ENCODE peak calls at places on chromosomes 11 and 22, in ten cellular contexts. One of them, this sample, is unnamed.

GRCh38 chr11:45896392-45897068 is 10.5 kb downstream of the FREY1 start:
- DNase-seq in transverse colon: no peak
- DNase-seq in pancreas: no peak
- DNase-seq in AG04450: no peak
- DNase-seq in left lung: peak
- DNase-seq in psoas muscle: peak
- DNase-seq in MM.1S: no peak
- DNase-seq in brain microvascular endothelial cell: no peak
- DNase-seq in tibial artery: no peak
- DNase-seq in activated CD8-positive, alpha-beta T cell treated with anti-CD3 and anti-CD28 coated beads for 36 hours: no peak
- DNase-seq in this sample: no peak

GRCh38 chr11:99117603-99118002 is 96.9 kb downstream of the CNTN5 start:
- DNase-seq in activated CD8-positive, alpha-beta T cell treated with anti-CD3 and anti-CD28 coated beads for 36 hours: no peak
- DNase-seq in left lung: no peak
- DNase-seq in MM.1S: no peak
- DNase-seq in AG04450: no peak
- DNase-seq in psoas muscle: no peak
- DNase-seq in tibial artery: no peak
- DNase-seq in pancreas: no peak
- DNase-seq in transverse colon: no peak
- DNase-seq in brain microvascular endothelial cell: no peak
- DNase-seq in this sample: no peak

GRCh38 chr11:130379276-130379675 is 49.1 kb downstream of the ADAMTS8 start:
- DNase-seq in brain microvascular endothelial cell: no peak
- DNase-seq in psoas muscle: no peak
- DNase-seq in tibial artery: no peak
- DNase-seq in MM.1S: no peak
- DNase-seq in pancreas: no peak
- DNase-seq in AG04450: no peak
- DNase-seq in transverse colon: no peak
- DNase-seq in activated CD8-positive, alpha-beta T cell treated with anti-CD3 and anti-CD28 coated beads for 36 hours: no peak
- DNase-seq in left lung: no peak
- DNase-seq in this sample: no peak

GRCh38 chr11:45907911-45908370 is 870 bp upstream of the FREY1 start:
- DNase-seq in brain microvascular endothelial cell: no peak
- DNase-seq in psoas muscle: no peak
- DNase-seq in tibial artery: no peak
- DNase-seq in activated CD8-positive, alpha-beta T cell treated with anti-CD3 and anti-CD28 coated beads for 36 hours: no peak
- DNase-seq in pancreas: peak
- DNase-seq in transverse colon: no peak
- DNase-seq in AG04450: no peak
- DNase-seq in MM.1S: no peak
- DNase-seq in left lung: peak
- DNase-seq in this sample: no peak

GRCh38 chr22:42066133-42066761 is 4.4 kb downstream of the NAGA start:
- DNase-seq in psoas muscle: no peak
- DNase-seq in tibial artery: no peak
- DNase-seq in transverse colon: no peak
- DNase-seq in pancreas: peak
- DNase-seq in MM.1S: no peak
- DNase-seq in brain microvascular endothelial cell: no peak
- DNase-seq in activated CD8-positive, alpha-beta T cell treated with anti-CD3 and anti-CD28 coated beads for 36 hours: no peak
- DNase-seq in left lung: peak
- DNase-seq in AG04450: no peak
- DNase-seq in this sample: no peak

GRCh38 chr22:27107005-27107404 is 449.6 kb downstream of the MIAT start:
- DNase-seq in activated CD8-positive, alpha-beta T cell treated with anti-CD3 and anti-CD28 coated beads for 36 hours: no peak
- DNase-seq in pancreas: no peak
- DNase-seq in MM.1S: no peak
- DNase-seq in AG04450: no peak
- DNase-seq in transverse colon: no peak
- DNase-seq in psoas muscle: no peak
- DNase-seq in brain microvascular endothelial cell: no peak
- DNase-seq in tibial artery: no peak
- DNase-seq in left lung: no peak
- DNase-seq in this sample: no peak

GRCh38 chr11:58060939-58061672 is 30.4 kb downstream of the OR6Q1 start:
- DNase-seq in transverse colon: no peak
- DNase-seq in tibial artery: no peak
- DNase-seq in activated CD8-positive, alpha-beta T cell treated with anti-CD3 and anti-CD28 coated beads for 36 hours: no peak
- DNase-seq in psoas muscle: no peak
- DNase-seq in AG04450: no peak
- DNase-seq in left lung: no peak
- DNase-seq in brain microvascular endothelial cell: no peak
- DNase-seq in MM.1S: no peak
- DNase-seq in pancreas: no peak
- DNase-seq in this sample: no peak

GRCh38 chr22:16783930-16784354 is 41.3 kb downstream of the XKR3 start:
- DNase-seq in pancreas: no peak
- DNase-seq in MM.1S: peak
- DNase-seq in activated CD8-positive, alpha-beta T cell treated with anti-CD3 and anti-CD28 coated beads for 36 hours: no peak
- DNase-seq in tibial artery: no peak
- DNase-seq in brain microvascular endothelial cell: no peak
- DNase-seq in psoas muscle: no peak
- DNase-seq in left lung: no peak
- DNase-seq in transverse colon: no peak
- DNase-seq in AG04450: no peak
- DNase-seq in this sample: no peak

GRCh38 chr11:119373917-119374631 is 7.4 kb downstream of the USP2 start:
- DNase-seq in brain microvascular endothelial cell: peak
- DNase-seq in activated CD8-positive, alpha-beta T cell treated with anti-CD3 and anti-CD28 coated beads for 36 hours: peak
- DNase-seq in pancreas: peak
- DNase-seq in MM.1S: peak
- DNase-seq in transverse colon: peak
- DNase-seq in left lung: no peak
- DNase-seq in tibial artery: peak
- DNase-seq in AG04450: peak
- DNase-seq in psoas muscle: peak
- DNase-seq in this sample: no peak

GRCh38 chr11:87037450-87038234 is at the start of gene TMEM135:
- DNase-seq in brain microvascular endothelial cell: peak
- DNase-seq in tibial artery: peak
- DNase-seq in left lung: peak
- DNase-seq in MM.1S: peak
- DNase-seq in transverse colon: peak
- DNase-seq in activated CD8-positive, alpha-beta T cell treated with anti-CD3 and anti-CD28 coated beads for 36 hours: peak
- DNase-seq in AG04450: peak
- DNase-seq in psoas muscle: peak
- DNase-seq in pancreas: peak
- DNase-seq in this sample: peak
- TF ChIP-seq CTCF in brain microvascular endothelial cell: no peak
- TF ChIP-seq CTCF in tibial artery: no peak
- TF ChIP-seq CTCF in left lung: no peak
- TF ChIP-seq CTCF in MM.1S: no peak
- TF ChIP-seq CTCF in transverse colon: no peak
- TF ChIP-seq CTCF in activated CD8-positive, alpha-beta T cell treated with anti-CD3 and anti-CD28 coated beads for 36 hours: no peak
- TF ChIP-seq CTCF in AG04450: no peak
- TF ChIP-seq CTCF in psoas muscle: peak
- TF ChIP-seq CTCF in pancreas: no peak
- TF ChIP-seq CTCF in this sample: no peak

DNA sequence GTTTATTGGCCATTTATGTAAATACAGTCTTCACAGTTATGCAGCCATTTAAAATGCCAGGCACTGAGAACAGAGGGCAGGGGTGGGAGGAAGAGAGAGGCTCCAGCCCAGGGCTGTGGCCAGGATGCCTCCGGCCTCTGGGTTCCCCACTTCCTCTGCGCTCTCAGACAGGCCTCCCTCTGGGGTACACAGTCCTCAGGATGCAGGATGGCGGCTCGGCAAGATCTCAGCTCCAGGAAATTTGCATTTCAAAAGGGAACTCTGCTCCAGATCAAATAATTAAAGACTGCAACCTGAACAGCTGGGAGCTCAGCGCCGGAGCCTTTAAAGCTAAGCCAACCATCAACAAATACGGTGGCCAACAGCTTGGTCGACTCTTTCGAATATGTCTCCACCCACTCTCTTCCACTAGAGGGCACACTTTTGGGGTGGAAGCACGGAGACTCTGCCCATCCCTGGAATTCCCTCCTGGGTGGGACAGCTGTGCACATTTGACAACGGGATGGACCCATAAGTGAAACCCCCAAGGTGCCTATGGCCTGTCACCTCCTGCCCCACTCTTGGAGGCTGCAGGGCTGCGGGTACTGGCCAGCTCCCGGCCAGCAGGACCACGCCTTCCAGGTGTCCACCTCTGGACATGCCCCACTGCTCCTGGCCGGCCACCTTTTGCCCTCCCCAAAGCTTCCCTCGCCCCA is 1044.7 kb downstream of the BRD1 start:
- DNase-seq in left lung: no peak
- DNase-seq in activated CD8-positive, alpha-beta T cell treated with anti-CD3 and anti-CD28 coated beads for 36 hours: no peak
- DNase-seq in AG04450: no peak
- DNase-seq in MM.1S: no peak
- DNase-seq in tibial artery: no peak
- DNase-seq in psoas muscle: no peak
- DNase-seq in transverse colon: no peak
- DNase-seq in brain microvascular endothelial cell: no peak
- DNase-seq in pancreas: no peak
- DNase-seq in this sample: no peak
- TF ChIP-seq CTCF in left lung: no peak
- TF ChIP-seq CTCF in activated CD8-positive, alpha-beta T cell treated with anti-CD3 and anti-CD28 coated beads for 36 hours: peak
- TF ChIP-seq CTCF in AG04450: no peak
- TF ChIP-seq CTCF in MM.1S: peak
- TF ChIP-seq CTCF in tibial artery: no peak
- TF ChIP-seq CTCF in psoas muscle: no peak
- TF ChIP-seq CTCF in transverse colon: no peak
- TF ChIP-seq CTCF in brain microvascular endothelial cell: no peak
- TF ChIP-seq CTCF in pancreas: no peak
- TF ChIP-seq CTCF in this sample: no peak

DNA sequence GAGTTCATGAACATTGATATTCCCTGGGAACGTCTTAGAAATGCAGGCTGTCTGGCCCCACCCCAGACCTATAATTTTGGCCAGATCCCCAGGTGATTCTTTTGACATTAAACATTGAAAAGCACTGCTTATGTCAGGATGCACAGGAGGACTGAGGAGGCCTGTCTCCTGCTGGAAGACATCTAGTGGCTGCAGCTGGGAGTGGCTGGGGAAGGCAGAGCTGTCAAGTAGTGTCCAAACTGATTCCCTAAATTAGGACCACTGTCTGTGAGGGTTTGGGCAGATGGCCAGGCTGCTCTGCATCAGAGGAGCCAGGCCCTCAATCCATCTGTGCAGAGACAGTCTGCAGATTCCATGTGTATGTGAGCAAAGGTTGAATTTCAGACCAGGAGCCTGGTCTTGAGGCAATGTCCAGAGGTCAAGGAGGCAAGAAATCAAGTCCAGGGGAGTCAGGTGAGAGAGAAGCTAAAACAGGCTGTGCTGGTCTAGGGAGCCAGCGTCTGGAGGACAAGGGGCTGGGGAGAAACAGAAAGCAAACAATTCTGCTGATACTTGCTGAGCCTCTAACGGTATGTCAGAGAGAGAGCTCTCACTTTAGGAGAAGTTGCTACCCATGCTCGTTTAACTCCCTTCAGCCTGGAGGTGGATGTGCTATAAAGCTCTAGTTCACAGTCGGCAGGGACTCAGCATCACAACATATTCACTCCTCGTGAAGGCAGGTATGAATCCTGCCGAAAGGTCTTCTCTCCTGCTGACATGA is 15.3 kb upstream of the SYTL2 start:
- DNase-seq in left lung: no peak
- DNase-seq in pancreas: no peak
- DNase-seq in tibial artery: no peak
- DNase-seq in MM.1S: peak
- DNase-seq in psoas muscle: peak
- DNase-seq in activated CD8-positive, alpha-beta T cell treated with anti-CD3 and anti-CD28 coated beads for 36 hours: peak
- DNase-seq in AG04450: no peak
- DNase-seq in transverse colon: peak
- DNase-seq in brain microvascular endothelial cell: peak
- DNase-seq in this sample: no peak
- TF ChIP-seq CTCF in left lung: peak
- TF ChIP-seq CTCF in pancreas: no peak
- TF ChIP-seq CTCF in tibial artery: peak
- TF ChIP-seq CTCF in MM.1S: peak
- TF ChIP-seq CTCF in psoas muscle: peak
- TF ChIP-seq CTCF in activated CD8-positive, alpha-beta T cell treated with anti-CD3 and anti-CD28 coated beads for 36 hours: peak
- TF ChIP-seq CTCF in AG04450: peak
- TF ChIP-seq CTCF in transverse colon: peak
- TF ChIP-seq CTCF in brain microvascular endothelial cell: peak
- TF ChIP-seq CTCF in this sample: no peak

GRCh38 chr11:32433249-32434115 is 1.9 kb downstream of the WT1 start:
- DNase-seq in psoas muscle: no peak
- DNase-seq in left lung: no peak
- DNase-seq in transverse colon: no peak
- DNase-seq in pancreas: no peak
- DNase-seq in AG04450: no peak
- DNase-seq in tibial artery: no peak
- DNase-seq in MM.1S: no peak
- DNase-seq in activated CD8-positive, alpha-beta T cell treated with anti-CD3 and anti-CD28 coated beads for 36 hours: no peak
- DNase-seq in brain microvascular endothelial cell: no peak
- DNase-seq in this sample: no peak

GRCh38 chr11:32435511-32435946 is at the start of gene WT1:
- DNase-seq in tibial artery: no peak
- DNase-seq in AG04450: no peak
- DNase-seq in transverse colon: no peak
- DNase-seq in psoas muscle: peak
- DNase-seq in pancreas: no peak
- DNase-seq in activated CD8-positive, alpha-beta T cell treated with anti-CD3 and anti-CD28 coated beads for 36 hours: no peak
- DNase-seq in brain microvascular endothelial cell: no peak
- DNase-seq in left lung: no peak
- DNase-seq in MM.1S: no peak
- DNase-seq in this sample: no peak

GRCh38 chr11:32434116-32434386 is 1.3 kb downstream of the WT1 start:
- DNase-seq in MM.1S: no peak
- DNase-seq in activated CD8-positive, alpha-beta T cell treated with anti-CD3 and anti-CD28 coated beads for 36 hours: no peak
- DNase-seq in pancreas: no peak
- DNase-seq in tibial artery: no peak
- DNase-seq in left lung: no peak
- DNase-seq in transverse colon: no peak
- DNase-seq in psoas muscle: no peak
- DNase-seq in brain microvascular endothelial cell: no peak
- DNase-seq in AG04450: no peak
- DNase-seq in this sample: no peak

GRCh38 chr11:32435152-32435480 is 223 bp downstream of the WT1 start:
- DNase-seq in left lung: no peak
- DNase-seq in transverse colon: no peak
- DNase-seq in activated CD8-positive, alpha-beta T cell treated with anti-CD3 and anti-CD28 coated beads for 36 hours: no peak
- DNase-seq in AG04450: no peak
- DNase-seq in psoas muscle: no peak
- DNase-seq in tibial artery: no peak
- DNase-seq in MM.1S: no peak
- DNase-seq in brain microvascular endothelial cell: no peak
- DNase-seq in pancreas: no peak
- DNase-seq in this sample: no peak

DNA sequence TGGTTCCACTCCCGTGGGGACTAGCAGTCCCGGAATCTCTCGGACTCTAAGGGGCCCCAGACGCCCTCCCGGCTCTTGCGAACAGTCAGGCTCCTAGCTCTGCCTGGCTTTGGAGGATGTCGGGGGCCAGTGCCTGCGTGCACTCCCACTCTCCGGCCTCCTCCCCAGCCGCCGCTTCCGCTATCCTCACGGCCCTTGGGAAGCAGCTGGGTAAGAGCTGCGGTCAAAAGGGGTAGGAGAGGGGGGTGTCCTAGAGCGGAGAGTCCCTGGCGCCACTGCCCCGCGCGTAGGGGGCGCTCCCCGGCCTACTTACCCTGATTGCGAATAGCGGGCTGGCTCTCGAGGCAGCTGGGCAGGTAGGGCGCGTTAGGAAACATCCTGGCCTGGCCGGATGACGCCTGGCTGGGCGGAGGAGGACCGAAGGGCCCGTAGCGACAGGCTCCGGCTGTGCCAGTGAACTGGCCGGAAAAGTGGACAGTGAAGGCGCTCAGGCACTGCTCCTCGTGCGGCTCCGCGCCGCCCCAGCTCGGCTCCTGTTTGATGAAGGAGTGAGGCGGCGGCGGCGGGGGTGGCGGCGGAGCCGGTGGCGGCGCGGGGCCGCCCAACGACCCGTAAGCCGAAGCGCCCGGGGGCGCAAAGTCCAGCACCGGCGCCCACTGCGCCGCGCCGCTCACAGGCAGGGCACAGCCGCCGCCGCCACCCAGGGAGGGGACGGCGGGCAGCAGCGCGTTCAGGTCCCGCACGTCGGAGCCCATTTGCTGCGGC is 770 bp downstream of the WT1 start:
- DNase-seq in MM.1S: no peak
- DNase-seq in psoas muscle: no peak
- DNase-seq in transverse colon: no peak
- DNase-seq in pancreas: no peak
- DNase-seq in activated CD8-positive, alpha-beta T cell treated with anti-CD3 and anti-CD28 coated beads for 36 hours: no peak
- DNase-seq in AG04450: no peak
- DNase-seq in brain microvascular endothelial cell: no peak
- DNase-seq in left lung: no peak
- DNase-seq in tibial artery: no peak
- DNase-seq in this sample: no peak
- TF ChIP-seq CTCF in MM.1S: no peak
- TF ChIP-seq CTCF in psoas muscle: no peak
- TF ChIP-seq CTCF in transverse colon: no peak
- TF ChIP-seq CTCF in pancreas: no peak
- TF ChIP-seq CTCF in activated CD8-positive, alpha-beta T cell treated with anti-CD3 and anti-CD28 coated beads for 36 hours: no peak
- TF ChIP-seq CTCF in AG04450: no peak
- TF ChIP-seq CTCF in brain microvascular endothelial cell: no peak
- TF ChIP-seq CTCF in left lung: no peak
- TF ChIP-seq CTCF in tibial artery: no peak
- TF ChIP-seq CTCF in this sample: no peak